ENCODE peak calls at places on chromosomes 3 and 15, in seven cellular contexts. V is IMR-90, M is H9, N is neuronal stem cell, S is H1, P is mesenchymal stem cell, T is trophoblast cell. C is an unnamed sample. For H3K27me3, the result is how much of the 10 kb centered on the place peaks cover.

GRCh38 chr3:168544097-168544957 is 448.6 kb upstream of the GOLIM4 start:
- DNase-seq in V (peak), M (no peak), N (no peak), S (no peak), P (no peak), T (no peak), C (peak)

GRCh38 chr3:31828007-31828406 is 153.1 kb downstream of the OSBPL10 start:
- DNase-seq in V (peak), M (no peak), N (no peak), S (no peak), P (no peak), T (no peak), C (no peak)

GRCh38 chr3:125134952-125135351 is 77.6 kb downstream of the SLC12A8 start:
- DNase-seq in V (no peak), M (no peak), N (no peak), S (no peak), P (no peak), T (no peak), C (peak)

GRCh38 chr3:29475305-29475825 is 194.5 kb downstream of the RBMS3 start:
- DNase-seq in V (no peak), M (no peak), N (no peak), S (no peak), P (no peak), T (no peak), C (no peak)

GRCh38 chr15:59545573-59545972 is 66.0 kb upstream of the GCNT3 start:
- DNase-seq in V (no peak), M (no peak), N (no peak), S (no peak), P (no peak), T (no peak), C (peak)

GRCh38 chr3:95200384-95200783 is 1137.5 kb downstream of the NSUN3 start:
- DNase-seq in V (no peak), M (no peak), N (no peak), S (no peak), P (no peak), T (no peak), C (no peak)

GRCh38 chr3:36543276-36543997 is 163.1 kb downstream of the STAC start:
- DNase-seq in V (no peak), M (no peak), N (no peak), S (no peak), P (no peak), T (no peak), C (no peak)

GRCh38 chr3:8416965-8417364 is 84.7 kb upstream of the LMCD1 start:
- DNase-seq in V (peak), M (peak), N (no peak), S (peak), P (peak), T (no peak), C (peak)

GRCh38 chr3:126080970-126081369 is 3.0 kb downstream of the SLC41A3 start:
- DNase-seq in V (no peak), M (no peak), N (no peak), S (no peak), P (no peak), T (no peak), C (no peak)

GRCh38 chr15:59687831-59688230 is 1.3 kb downstream of the BNIP2 start:
- DNase-seq in V (peak), M (no peak), N (no peak), S (no peak), P (peak), T (peak), C (no peak)

GRCh38 chr15:74631935-74632560 is 16.4 kb downstream of the CLK3 start:
- DNase-seq in V (peak), M (peak), N (peak), S (peak), P (peak), T (peak), C (peak)

GRCh38 chr3:4824948-4825325 is 154.3 kb upstream of the BHLHE40 start:
- DNase-seq in V (peak), M (no peak), N (no peak), S (peak), P (peak), T (no peak), C (peak)

GRCh38 chr15:39735120-39735717 is 47.4 kb downstream of the FSIP1 start:
- DNase-seq in V (peak), M (no peak), N (no peak), S (no peak), P (no peak), T (no peak), C (no peak)

GRCh38 chr3:145145461-145145860 is 1015.5 kb downstream of the PLOD2 start:
- DNase-seq in V (no peak), M (no peak), N (no peak), S (no peak), P (peak), T (no peak), C (no peak)

GRCh38 chr15:68377766-68378165 is 54.2 kb downstream of the ITGA11 start:
- DNase-seq in V (no peak), M (no peak), N (no peak), S (peak), P (no peak), T (no peak), C (no peak)

GRCh38 chr3:153160451-153161137 is 1.4 kb upstream of the RAP2B start:
- DNase-seq in V (peak), M (peak), N (peak), S (peak), P (peak), T (peak), C (peak)

GRCh38 chr3:111534701-111535100 is 7.3 kb upstream of the CD96 start:
- DNase-seq in V (peak), M (no peak), N (no peak), S (no peak), P (peak), T (no peak), C (no peak)

DNA sequence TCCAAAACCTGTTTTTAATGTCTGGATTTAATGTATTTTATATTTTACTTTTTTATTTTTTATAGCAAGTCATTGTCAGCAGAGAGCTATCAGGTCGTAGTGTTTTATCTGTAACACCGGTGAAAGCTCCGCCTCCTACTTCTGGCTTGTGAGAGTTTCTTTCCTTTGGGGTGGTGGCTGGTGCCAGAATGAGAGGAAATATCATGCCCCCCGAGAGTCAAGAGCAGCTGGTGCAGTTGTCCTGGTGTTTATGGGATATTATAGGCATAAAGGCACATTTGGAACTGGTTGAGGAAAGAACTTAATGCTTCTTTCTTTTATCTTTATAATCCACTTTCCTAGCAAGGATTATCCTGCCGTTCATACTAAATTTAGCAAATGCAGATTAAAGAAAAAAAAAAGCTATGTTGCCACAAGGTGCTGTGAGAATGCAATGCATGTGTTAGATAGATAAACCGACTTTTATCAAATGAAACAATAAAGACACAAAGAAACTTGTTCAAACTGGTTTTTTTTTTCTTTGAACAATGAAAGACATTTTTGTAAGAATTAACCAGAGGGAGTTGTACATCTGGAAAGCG is 260.1 kb upstream of the PLSCR5 start:
- DNase-seq in V (no peak), M (no peak), N (no peak), S (no peak), P (no peak), T (no peak), C (peak)
- H3K27me3 ChIP-seq in V (under half), M (under half), N (under half), S (under half), P (under half), T (under half), C (under half)

GRCh38 chr15:98859149-98859548 is 148.4 kb downstream of the PGPEP1L start:
- DNase-seq in V (no peak), M (no peak), N (no peak), S (no peak), P (no peak), T (no peak), C (no peak)

GRCh38 chr15:98856540-98856907 is 151.1 kb downstream of the PGPEP1L start:
- DNase-seq in V (peak), M (no peak), N (no peak), S (no peak), P (peak), T (no peak), C (no peak)

GRCh38 chr15:98860647-98861041 is 146.9 kb downstream of the PGPEP1L start:
- DNase-seq in V (no peak), M (no peak), N (no peak), S (no peak), P (no peak), T (no peak), C (no peak)

GRCh38 chr15:98861188-98861587 is 146.4 kb downstream of the PGPEP1L start:
- DNase-seq in V (no peak), M (no peak), N (no peak), S (no peak), P (no peak), T (no peak), C (no peak)

GRCh38 chr15:98858610-98859023 is 149.0 kb downstream of the PGPEP1L start:
- DNase-seq in V (no peak), M (no peak), N (no peak), S (no peak), P (no peak), T (no peak), C (no peak)
- H2BK120ac ChIP-seq in V (peak), M (no peak), N (no peak), S (no peak), P (no peak), T (no peak), C (no peak)

DNA sequence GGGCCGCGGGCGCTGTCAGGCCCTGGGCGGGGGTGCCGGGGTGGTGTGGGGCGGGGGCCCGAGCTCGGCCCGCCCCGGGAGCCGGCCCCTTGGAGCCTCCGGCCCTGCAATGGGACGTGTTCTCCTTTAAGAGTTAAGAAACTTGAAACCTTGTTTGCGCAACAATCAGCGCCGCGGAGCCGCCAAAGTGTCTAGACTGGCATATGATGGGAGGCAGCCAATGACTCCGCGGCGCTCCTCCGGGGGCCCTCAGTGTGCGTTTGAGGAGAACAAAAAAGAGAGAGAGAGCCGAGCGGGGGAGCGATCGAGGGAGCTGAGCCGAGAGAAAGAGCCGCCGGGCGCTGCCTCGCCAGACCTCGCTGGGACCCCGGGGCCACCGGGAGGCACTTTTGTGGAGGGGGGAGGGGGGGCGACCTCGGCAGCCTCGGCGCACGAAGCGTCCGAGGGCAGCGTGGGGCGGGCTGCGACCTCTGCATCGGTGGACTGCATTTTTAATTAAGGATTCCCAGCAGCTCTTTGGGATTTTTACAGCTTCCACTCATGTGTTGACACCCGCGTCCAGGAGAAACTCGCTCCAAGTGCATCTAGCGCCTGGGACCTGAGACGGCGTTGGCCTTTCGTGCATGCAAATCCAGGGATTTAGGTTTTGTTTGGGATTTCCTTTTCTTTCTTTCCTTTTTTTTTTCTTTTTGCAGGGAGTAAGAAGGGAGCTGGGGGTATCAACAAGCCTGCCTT is at the start of gene SMAD6:
- DNase-seq in V (peak), M (peak), N (peak), S (peak), P (peak), T (peak), C (peak)
- H4K8ac ChIP-seq in V (peak), M (no peak), N (no peak), S (peak), P (peak), T (peak), C (peak)

GRCh38 chr3:151879037-151879436 is 5.6 kb downstream of the SUCNR1 start:
- DNase-seq in V (peak), M (no peak), N (no peak), S (no peak), P (no peak), T (no peak), C (no peak)
- H3K27me3 ChIP-seq in V (under half), M (under half), N (under half), S (under half), P (under half), T (under half), C (under half)

DNA sequence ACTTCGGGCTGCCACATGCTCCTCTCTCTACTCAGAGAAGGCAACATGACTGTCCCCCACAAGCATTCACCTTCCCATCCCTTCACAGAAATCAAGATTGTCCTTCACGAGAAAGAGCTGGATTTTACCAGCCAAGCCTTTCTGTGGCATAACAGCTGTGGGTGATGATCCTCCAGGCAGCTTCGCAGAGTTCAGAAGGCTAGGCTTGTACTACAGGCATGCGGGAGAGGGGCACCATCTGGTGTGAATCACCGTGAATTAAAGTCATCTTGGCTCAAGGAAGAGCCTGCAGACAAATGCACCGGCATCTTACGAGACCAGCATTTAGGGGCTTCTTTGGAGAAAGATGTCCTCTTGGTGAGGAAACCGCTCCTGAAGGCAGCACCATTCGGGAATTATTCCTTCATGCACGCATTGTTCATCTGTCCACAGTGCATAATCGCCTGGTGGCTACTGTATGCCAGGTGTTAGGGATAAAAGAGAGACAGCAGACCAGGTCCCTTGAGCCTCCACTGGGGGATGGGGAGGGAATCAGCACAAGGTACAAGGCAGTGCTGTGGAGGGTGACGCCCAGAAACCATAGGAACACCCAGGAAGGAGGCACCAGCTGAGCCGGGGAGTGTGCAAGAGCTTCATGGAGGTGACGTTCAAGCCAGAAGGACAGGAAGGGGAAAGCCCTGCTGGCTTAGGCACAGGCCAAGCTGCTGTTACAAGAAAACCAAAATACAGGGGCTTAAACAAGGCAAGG is 108.6 kb downstream of the TMEM266 start:
- DNase-seq in V (no peak), M (no peak), N (no peak), S (no peak), P (no peak), T (no peak), C (no peak)
- H2BK120ac ChIP-seq in V (peak), M (no peak), N (no peak), S (no peak), P (no peak), T (no peak), C (no peak)

C was measured in mesendoderm.